ENCODE peak calls at places on chromosome 11, in five cellular contexts. K is neuronal stem cell, Q is mesenchymal stem cell, A is H1, S is IMR-90. Y is an unnamed sample. For H3K4me1, the result is how much of the 10 kb centered on the place peaks cover.

GRCh38 chr11:46543564-46543963 is 50.3 kb downstream of the AMBRA1 start:
- DNase-seq in K (no peak), Q (no peak), A (no peak), S (no peak), Y (no peak)

GRCh38 chr11:106400949-106401545 is 323.6 kb downstream of the AASDHPPT start:
- DNase-seq in K (no peak), Q (no peak), A (no peak), S (peak), Y (no peak)

GRCh38 chr11:115409691-115410220 is 94.5 kb downstream of the CADM1 start:
- DNase-seq in K (no peak), Q (peak), A (no peak), S (peak), Y (no peak)

GRCh38 chr11:128905345-128906184 is 14.4 kb downstream of the KCNJ5 start:
- DNase-seq in K (no peak), Q (peak), A (no peak), S (peak), Y (peak)

GRCh38 chr11:134365011-134365925 is 33.5 kb downstream of the GLB1L2 start:
- DNase-seq in K (no peak), Q (no peak), A (no peak), S (no peak), Y (no peak)

GRCh38 chr11:11068113-11068512 is 210.3 kb upstream of the ZBED5 start:
- DNase-seq in K (no peak), Q (no peak), A (no peak), S (no peak), Y (no peak)

GRCh38 chr11:116976941-116977570 is 121.2 kb downstream of the SIK3 start:
- DNase-seq in K (no peak), Q (no peak), A (no peak), S (no peak), Y (no peak)

GRCh38 chr11:64656797-64657196 is 65.8 kb downstream of the SLC22A12 start:
- DNase-seq in K (no peak), Q (no peak), A (no peak), S (no peak), Y (peak)

GRCh38 chr11:127873478-127873877 is 713.9 kb downstream of the ETS1 start:
- DNase-seq in K (no peak), Q (no peak), A (no peak), S (no peak), Y (no peak)

GRCh38 chr11:27116684-27117083 is 76.1 kb downstream of the BBOX1 start:
- DNase-seq in K (no peak), Q (peak), A (no peak), S (no peak), Y (no peak)

GRCh38 chr11:60803273-60803936 is 18.3 kb downstream of the MS4A10 start:
- DNase-seq in K (no peak), Q (no peak), A (no peak), S (no peak), Y (no peak)

GRCh38 chr11:73114110-73114834 is 27.8 kb downstream of the FCHSD2 start:
- DNase-seq in K (no peak), Q (no peak), A (no peak), S (no peak), Y (no peak)

GRCh38 chr11:100930185-100930778 is 199.3 kb downstream of the PGR start:
- DNase-seq in K (peak), Q (peak), A (no peak), S (peak), Y (no peak)

GRCh38 chr11:76214968-76215548 is 8.8 kb upstream of the WNT11 start:
- DNase-seq in K (no peak), Q (no peak), A (no peak), S (no peak), Y (no peak)

GRCh38 chr11:130937051-130937450 is 20.8 kb upstream of the SNX19 start:
- DNase-seq in K (no peak), Q (no peak), A (no peak), S (no peak), Y (no peak)

GRCh38 chr11:6616596-6617250 is 2.5 kb downstream of the TPP1 start:
- DNase-seq in K (no peak), Q (no peak), A (no peak), S (no peak), Y (no peak)

GRCh38 chr11:107929611-107930200 is 1.5 kb downstream of the RAB39A start:
- DNase-seq in K (no peak), Q (no peak), A (no peak), S (no peak), Y (no peak)

GRCh38 chr11:129949067-129949466 is 53.6 kb downstream of the PRDM10 start:
- DNase-seq in K (no peak), Q (no peak), A (no peak), S (no peak), Y (no peak)

GRCh38 chr11:45391168-45391850 is 105.2 kb upstream of the SYT13 start:
- DNase-seq in K (no peak), Q (peak), A (no peak), S (no peak), Y (no peak)

GRCh38 chr11:128356992-128357391 is 230.4 kb downstream of the ETS1 start:
- DNase-seq in K (no peak), Q (no peak), A (no peak), S (no peak), Y (no peak)

GRCh38 chr11:35658028-35658948 is 4.3 kb upstream of the TRIM44 start:
- DNase-seq in K (no peak), Q (no peak), A (no peak), S (peak), Y (no peak)

GRCh38 chr11:62926669-62927455 is 5.7 kb upstream of the CHRM1 start:
- DNase-seq in K (no peak), Q (no peak), A (no peak), S (no peak), Y (no peak)

GRCh38 chr11:35304393-35304790 is 115.0 kb downstream of the SLC1A2 start:
- DNase-seq in K (no peak), Q (peak), A (no peak), S (peak), Y (no peak)

GRCh38 chr11:45453721-45454120 is 167.6 kb upstream of the SYT13 start:
- DNase-seq in K (no peak), Q (no peak), A (no peak), S (no peak), Y (no peak)

GRCh38 chr11:41102471-41102870 is 357.0 kb downstream of the LRRC4C start:
- DNase-seq in K (no peak), Q (no peak), A (no peak), S (no peak), Y (no peak)

GRCh38 chr11:111455291-111456085 is 56.7 kb downstream of the BTG4 start:
- DNase-seq in K (no peak), Q (no peak), A (no peak), S (no peak), Y (peak)

GRCh38 chr11:89016214-89016613 is 49.6 kb downstream of the GRM5 start:
- DNase-seq in K (no peak), Q (no peak), A (no peak), S (no peak), Y (no peak)

GRCh38 chr11:128305588-128305987 is 281.8 kb downstream of the ETS1 start:
- DNase-seq in K (no peak), Q (no peak), A (no peak), S (no peak), Y (no peak)

GRCh38 chr11:123482225-123482624 is 52.2 kb downstream of the GRAMD1B start:
- DNase-seq in K (no peak), Q (no peak), A (no peak), S (peak), Y (no peak)

GRCh38 chr11:116600930-116601329 is 171.9 kb downstream of the BUD13 start:
- DNase-seq in K (no peak), Q (no peak), A (no peak), S (no peak), Y (peak)

GRCh38 chr11:45193695-45194094 is 47.3 kb downstream of the PRDM11 start:
- DNase-seq in K (no peak), Q (no peak), A (no peak), S (no peak), Y (no peak)

GRCh38 chr11:2421996-2422395 is 21.4 kb downstream of the TSSC4 start:
- DNase-seq in K (no peak), Q (no peak), A (no peak), S (no peak), Y (no peak)

GRCh38 chr11:2420502-2421225 is 20.1 kb downstream of the TSSC4 start:
- DNase-seq in K (peak), Q (peak), A (peak), S (peak), Y (peak)

GRCh38 chr11:2422461-2423156 is 21.7 kb downstream of the TRPM5 start:
- DNase-seq in K (no peak), Q (no peak), A (no peak), S (no peak), Y (no peak)

GRCh38 chr11:2419638-2420501 is 19.3 kb downstream of the TSSC4 start:
- DNase-seq in K (peak), Q (peak), A (no peak), S (peak), Y (peak)

GRCh38 chr11:2421226-2421994 is 20.9 kb downstream of the TSSC4 start:
- DNase-seq in K (no peak), Q (no peak), A (no peak), S (no peak), Y (no peak)
- H2AFZ ChIP-seq in K (peak), Q (no peak), A (no peak), S (no peak), Y (no peak)

GRCh38 chr11:12235549-12235944 is 125.2 kb downstream of the MICAL2 start:
- DNase-seq in K (no peak), Q (peak), A (no peak), S (peak), Y (no peak)
- H3K4me1 ChIP-seq in K (under half), Q (under half), A (under half), S (under half), Y (under half)

GRCh38 chr11:94767701-94768601 is at the start of gene AMOTL1:
- DNase-seq in K (peak), Q (peak), A (peak), S (peak), Y (peak)
- H2BK15ac ChIP-seq in K (peak), Q (peak), A (no peak), S (peak), Y (no peak)

GRCh38 chr11:24589064-24589463 is 92.2 kb downstream of the LUZP2 start:
- DNase-seq in K (no peak), Q (no peak), A (no peak), S (no peak), Y (no peak)
- H2AFZ ChIP-seq in K (no peak), Q (no peak), A (no peak), S (no peak), Y (no peak)

GRCh38 chr11:118888398-118888797 is 4.7 kb downstream of the CXCR5 start:
- DNase-seq in K (no peak), Q (no peak), A (no peak), S (no peak), Y (no peak)
- H3K4me1 ChIP-seq in K (under half), Q (under half), A (under half), S (under half), Y (under half)